ENCODE peak calls at places on chromosome 18, in four cellular contexts. One of them, this sample, is unnamed.

GRCh38 chr18:74436158-74436755 is 20.9 kb downstream of the DIPK1C start:
- DNase-seq in GM23248: no peak
- DNase-seq in thoracic aorta: no peak
- DNase-seq in heart right ventricle: no peak
- DNase-seq in this sample: no peak

GRCh38 chr18:48026216-48026615 is 95.8 kb upstream of the SMAD2 start:
- DNase-seq in GM23248: no peak
- DNase-seq in thoracic aorta: no peak
- DNase-seq in heart right ventricle: no peak
- DNase-seq in this sample: no peak

GRCh38 chr18:68847219-68847860 is 49.5 kb downstream of the CCDC102B start:
- DNase-seq in GM23248: peak
- DNase-seq in thoracic aorta: no peak
- DNase-seq in heart right ventricle: no peak
- DNase-seq in this sample: no peak

GRCh38 chr18:55780591-55781071 is 192.6 kb upstream of the TCF4 start:
- DNase-seq in GM23248: peak
- DNase-seq in thoracic aorta: no peak
- DNase-seq in heart right ventricle: no peak
- DNase-seq in this sample: no peak

GRCh38 chr18:63025251-63025710 is 294.3 kb downstream of the BCL2 start:
- DNase-seq in GM23248: peak
- DNase-seq in thoracic aorta: no peak
- DNase-seq in heart right ventricle: peak
- DNase-seq in this sample: peak

GRCh38 chr18:23994361-23994902 is 20.1 kb upstream of the TTC39C start:
- DNase-seq in GM23248: peak
- DNase-seq in thoracic aorta: no peak
- DNase-seq in heart right ventricle: no peak
- DNase-seq in this sample: peak

GRCh38 chr18:69257861-69258458 is 142.7 kb upstream of the DOK6 start:
- DNase-seq in GM23248: peak
- DNase-seq in thoracic aorta: no peak
- DNase-seq in heart right ventricle: no peak
- DNase-seq in this sample: no peak

GRCh38 chr18:54147439-54147838 is 77.0 kb downstream of the MBD2 start:
- DNase-seq in GM23248: no peak
- DNase-seq in thoracic aorta: no peak
- DNase-seq in heart right ventricle: no peak
- DNase-seq in this sample: no peak

GRCh38 chr18:25453556-25454269 is 101.7 kb upstream of the ZNF521 start:
- DNase-seq in GM23248: peak
- DNase-seq in thoracic aorta: no peak
- DNase-seq in heart right ventricle: no peak
- DNase-seq in this sample: no peak

GRCh38 chr18:23779696-23780303 is 90.5 kb downstream of the LAMA3 start:
- DNase-seq in GM23248: peak
- DNase-seq in thoracic aorta: no peak
- DNase-seq in heart right ventricle: no peak
- DNase-seq in this sample: no peak

GRCh38 chr18:58205780-58206160 is 161.7 kb downstream of the NEDD4L start:
- DNase-seq in GM23248: no peak
- DNase-seq in thoracic aorta: no peak
- DNase-seq in heart right ventricle: no peak
- DNase-seq in this sample: no peak

GRCh38 chr18:58201268-58201667 is 157.2 kb downstream of the NEDD4L start:
- DNase-seq in GM23248: no peak
- DNase-seq in thoracic aorta: no peak
- DNase-seq in heart right ventricle: no peak
- DNase-seq in this sample: no peak

GRCh38 chr18:58205087-58205779 is 161.2 kb downstream of the NEDD4L start:
- DNase-seq in GM23248: peak
- DNase-seq in thoracic aorta: no peak
- DNase-seq in heart right ventricle: peak
- DNase-seq in this sample: no peak

GRCh38 chr18:58202406-58202730 is 158.3 kb downstream of the NEDD4L start:
- DNase-seq in GM23248: peak
- DNase-seq in thoracic aorta: no peak
- DNase-seq in heart right ventricle: no peak
- DNase-seq in this sample: no peak

DNA sequence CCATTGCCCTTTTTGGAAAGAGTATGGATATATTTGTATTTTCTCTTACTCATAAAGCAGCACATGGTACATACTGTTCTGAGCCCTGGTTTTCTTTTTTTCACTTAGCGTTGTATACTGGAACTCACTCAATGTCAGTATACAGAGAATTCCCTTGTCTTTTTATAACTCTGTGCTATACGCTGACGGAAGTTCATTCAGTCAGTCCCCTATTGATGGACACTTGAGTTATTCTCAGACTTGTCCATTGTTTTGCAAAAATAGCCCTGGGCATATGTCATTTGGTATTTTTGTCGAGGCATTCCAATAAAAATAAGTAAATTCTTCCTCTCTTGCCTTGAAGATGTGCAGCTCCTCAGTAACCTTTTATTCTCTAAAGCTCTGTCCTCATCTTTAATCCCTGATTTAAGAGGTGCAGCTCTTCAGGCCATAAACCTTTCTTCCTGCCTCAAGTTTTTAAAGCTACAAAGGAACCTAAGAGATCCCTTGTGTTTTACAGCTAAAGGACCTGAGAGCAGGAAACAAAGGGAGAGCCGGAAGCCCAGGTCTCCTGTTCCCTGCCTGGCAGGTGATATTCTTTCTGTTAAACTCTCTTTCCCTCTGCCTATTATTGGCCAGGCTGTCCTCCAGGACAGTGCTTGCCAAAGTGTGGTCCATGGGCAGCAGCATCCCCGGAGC is 157.8 kb downstream of the NEDD4L start:
- DNase-seq in GM23248: no peak
- DNase-seq in thoracic aorta: no peak
- DNase-seq in heart right ventricle: no peak
- DNase-seq in this sample: no peak
- H3K27ac ChIP-seq in GM23248: no peak
- H3K27ac ChIP-seq in thoracic aorta: no peak
- H3K27ac ChIP-seq in heart right ventricle: no peak
- H3K27ac ChIP-seq in this sample: no peak

DNA sequence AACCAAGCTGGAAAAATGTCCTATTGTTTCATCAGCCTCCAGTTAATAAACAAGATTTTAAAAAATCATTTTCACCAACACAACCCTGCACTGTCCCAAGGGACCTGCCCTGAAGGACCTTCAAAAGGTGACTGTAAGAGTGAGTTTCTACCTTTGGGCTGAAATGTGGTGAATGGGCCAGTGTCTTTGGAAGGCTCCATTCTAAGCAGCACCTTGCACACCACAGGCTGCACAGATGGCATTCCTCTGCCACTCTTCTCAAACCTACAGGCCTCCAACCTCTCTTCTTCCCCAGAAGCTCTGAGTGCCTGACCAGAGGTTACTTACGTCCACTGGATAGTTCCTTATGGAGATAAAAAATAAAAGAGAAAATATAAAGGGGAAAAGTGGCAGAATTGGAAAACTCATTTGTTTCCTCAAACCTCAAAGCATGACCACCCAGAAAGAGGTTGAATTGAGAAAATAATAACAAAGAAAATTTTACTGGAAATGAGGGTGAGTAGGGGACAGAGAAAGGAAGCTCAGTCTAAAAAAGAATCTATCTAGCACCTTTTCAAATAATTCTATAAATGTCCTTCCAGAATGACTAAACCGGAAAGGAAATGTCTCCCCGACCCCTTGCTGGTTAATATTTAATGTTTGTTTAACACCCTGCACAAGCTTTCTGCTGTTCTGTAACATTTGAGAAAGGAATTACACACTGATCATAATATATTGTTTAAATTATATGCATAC is 175.7 kb downstream of the METTL4 start:
- DNase-seq in GM23248: no peak
- DNase-seq in thoracic aorta: no peak
- DNase-seq in heart right ventricle: no peak
- DNase-seq in this sample: no peak
- H3K4me3 ChIP-seq in GM23248: no peak
- H3K4me3 ChIP-seq in thoracic aorta: no peak
- H3K4me3 ChIP-seq in heart right ventricle: no peak
- H3K4me3 ChIP-seq in this sample: no peak

DNA sequence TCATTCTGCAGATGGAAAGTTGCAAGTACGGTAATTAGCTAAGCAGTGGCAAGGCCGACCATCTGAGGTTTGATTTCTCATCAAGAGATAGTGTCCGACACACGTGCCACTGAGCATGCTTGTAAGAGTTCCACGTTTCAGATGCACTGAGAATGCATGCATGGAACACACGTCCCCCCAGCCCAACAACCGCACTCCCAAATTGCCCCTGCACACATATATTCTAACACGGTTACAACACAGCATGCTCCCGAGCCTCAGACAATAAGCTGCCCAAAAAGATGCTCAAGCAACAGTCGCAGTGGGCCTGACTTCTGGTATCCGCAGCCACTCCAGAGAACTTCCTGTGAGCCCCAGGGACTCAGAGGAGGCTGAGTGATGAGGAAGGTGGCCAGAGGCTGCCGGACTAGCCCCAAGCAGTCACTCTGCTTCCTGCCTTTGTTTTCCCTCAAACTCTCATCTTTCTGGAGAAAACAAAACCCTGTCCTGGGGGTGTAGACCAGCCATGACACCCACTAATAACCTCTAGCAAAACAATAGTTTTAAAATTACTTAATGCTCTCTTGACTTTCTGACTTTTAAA is 204.0 kb downstream of the TGIF1 start:
- DNase-seq in GM23248: no peak
- DNase-seq in thoracic aorta: no peak
- DNase-seq in heart right ventricle: no peak
- DNase-seq in this sample: no peak
- H3K27ac ChIP-seq in GM23248: no peak
- H3K27ac ChIP-seq in thoracic aorta: no peak
- H3K27ac ChIP-seq in heart right ventricle: no peak
- H3K27ac ChIP-seq in this sample: no peak

GRCh38 chr18:70368903-70369302 is 80.1 kb downstream of the SOCS6 start:
- DNase-seq in GM23248: peak
- DNase-seq in thoracic aorta: no peak
- DNase-seq in heart right ventricle: no peak
- DNase-seq in this sample: no peak

GRCh38 chr18:70366174-70366573 is 77.3 kb downstream of the SOCS6 start:
- DNase-seq in GM23248: no peak
- DNase-seq in thoracic aorta: no peak
- DNase-seq in heart right ventricle: no peak
- DNase-seq in this sample: no peak

GRCh38 chr18:70365361-70365760 is 76.5 kb downstream of the SOCS6 start:
- DNase-seq in GM23248: peak
- DNase-seq in thoracic aorta: no peak
- DNase-seq in heart right ventricle: no peak
- DNase-seq in this sample: no peak

GRCh38 chr18:70363861-70364260 is 75.0 kb downstream of the SOCS6 start:
- DNase-seq in GM23248: peak
- DNase-seq in thoracic aorta: no peak
- DNase-seq in heart right ventricle: no peak
- DNase-seq in this sample: no peak

DNA sequence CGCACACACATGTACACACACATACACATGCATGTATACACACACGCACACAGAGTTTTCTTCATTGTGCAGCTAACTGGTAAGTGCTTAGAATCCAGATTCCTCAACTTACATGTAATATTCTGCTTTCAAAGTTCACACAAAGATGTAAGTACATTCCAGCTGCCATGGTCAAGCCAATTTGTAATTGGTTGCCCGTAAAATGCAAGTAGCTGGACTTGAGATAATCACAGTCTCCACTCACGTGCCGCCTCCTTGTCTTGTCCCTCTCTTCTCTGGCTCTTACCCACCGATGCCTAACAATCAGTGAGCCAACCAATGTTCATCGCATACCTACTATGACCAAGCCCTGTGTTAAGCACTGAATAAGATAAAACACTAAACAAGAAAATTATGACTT is 77.8 kb downstream of the SOCS6 start:
- DNase-seq in GM23248: no peak
- DNase-seq in thoracic aorta: no peak
- DNase-seq in heart right ventricle: no peak
- DNase-seq in this sample: no peak
- H3K4me3 ChIP-seq in GM23248: no peak
- H3K4me3 ChIP-seq in thoracic aorta: no peak
- H3K4me3 ChIP-seq in heart right ventricle: no peak
- H3K4me3 ChIP-seq in this sample: no peak